ENCODE peak calls at places on chromosomes 4 and X, in five cellular contexts. X is GM12891, H is upper lobe of left lung, A is breast epithelium, W is HCT116. T is an unnamed sample.

GRCh38 chr4:77203380-77204197 is 46.6 kb downstream of the CCNG2 start:
- DNase-seq in X (peak), H (peak), A (peak), W (peak), T (peak)

GRCh38 chrX:1244164-1245076 is 24.2 kb upstream of the CSF2RA start:
- DNase-seq in X (no peak), H (no peak), A (no peak), W (no peak), T (no peak)

GRCh38 chr4:140567722-140568121 is 1.0 kb downstream of the UCP1 start:
- DNase-seq in X (no peak), H (peak), A (no peak), W (no peak), T (no peak)

GRCh38 chrX:69024931-69025330 is 140.3 kb downstream of the PJA1 start:
- DNase-seq in X (no peak), H (peak), A (peak), W (no peak), T (peak)

GRCh38 chr4:43757147-43757546 is 691.5 kb downstream of the KCTD8 start:
- DNase-seq in X (no peak), H (no peak), A (no peak), W (no peak), T (no peak)

GRCh38 chr4:17932041-17932440 is 89.5 kb downstream of the LCORL start:
- DNase-seq in X (no peak), H (no peak), A (no peak), W (no peak), T (no peak)

GRCh38 chr4:9906996-9907395 is 114.3 kb downstream of the SLC2A9 start:
- DNase-seq in X (no peak), H (no peak), A (no peak), W (no peak), T (no peak)

GRCh38 chrX:155112171-155112570 is 40.9 kb downstream of the BRCC3 start:
- DNase-seq in X (no peak), H (no peak), A (no peak), W (peak), T (no peak)

GRCh38 chr4:112700679-112701078 is 63.7 kb downstream of the LARP7 start:
- DNase-seq in X (no peak), H (no peak), A (no peak), W (no peak), T (no peak)

GRCh38 chr4:16199132-16199531 is 27.1 kb downstream of the TAPT1 start:
- DNase-seq in X (no peak), H (no peak), A (no peak), W (no peak), T (no peak)

GRCh38 chr4:156999175-156999517 is 27.5 kb upstream of the PDGFC start:
- DNase-seq in X (no peak), H (peak), A (peak), W (peak), T (peak)

GRCh38 chrX:101417190-101417589 is 9.2 kb downstream of the HNRNPH2 start:
- DNase-seq in X (no peak), H (no peak), A (no peak), W (no peak), T (no peak)

GRCh38 chr4:117417856-117418255 is 332.5 kb upstream of the TRAM1L1 start:
- DNase-seq in X (no peak), H (no peak), A (no peak), W (no peak), T (no peak)

GRCh38 chr4:164949448-164950118 is 27.9 kb downstream of the TRIM61 start:
- DNase-seq in X (no peak), H (no peak), A (no peak), W (no peak), T (no peak)

GRCh38 chrX:35919536-35920309 is at the start of gene CFAP47:
- DNase-seq in X (no peak), H (peak), A (no peak), W (no peak), T (peak)

GRCh38 chr4:150769235-150769634 is 187.3 kb downstream of the MAB21L2 start:
- DNase-seq in X (no peak), H (no peak), A (no peak), W (peak), T (peak)

GRCh38 chr4:138241281-138242075 is 671 bp downstream of the SLC7A11 start:
- DNase-seq in X (no peak), H (no peak), A (no peak), W (no peak), T (no peak)

GRCh38 chr4:138702471-138702870 is 313.1 kb upstream of the NOCT start:
- DNase-seq in X (no peak), H (no peak), A (no peak), W (no peak), T (no peak)

GRCh38 chr4:169376421-169376820 is 105.7 kb upstream of the SH3RF1 start:
- DNase-seq in X (no peak), H (no peak), A (no peak), W (no peak), T (no peak)

GRCh38 chr4:138639018-138639876 is 376.3 kb upstream of the NOCT start:
- DNase-seq in X (no peak), H (no peak), A (no peak), W (no peak), T (no peak)

GRCh38 chr4:20773144-20773997 is 73.1 kb downstream of the PACRGL start:
- DNase-seq in X (peak), H (peak), A (no peak), W (peak), T (peak)

GRCh38 chr4:153518637-153519384 is 52.7 kb downstream of the TMEM131L start:
- DNase-seq in X (no peak), H (no peak), A (no peak), W (no peak), T (no peak)

GRCh38 chr4:26196567-26196966 is 124.2 kb upstream of the RBPJ start:
- DNase-seq in X (no peak), H (no peak), A (no peak), W (no peak), T (no peak)

GRCh38 chr4:165457793-165458192 is 79.0 kb downstream of the CPE start:
- DNase-seq in X (no peak), H (no peak), A (no peak), W (no peak), T (no peak)

GRCh38 chr4:92305878-92306520 is 2.2 kb downstream of the GRID2 start:
- DNase-seq in X (no peak), H (no peak), A (no peak), W (no peak), T (no peak)

GRCh38 chr4:82584921-82585320 is 23.1 kb upstream of the TMEM150C start:
- DNase-seq in X (no peak), H (no peak), A (no peak), W (no peak), T (no peak)

GRCh38 chr4:41207330-41207831 is 7.0 kb downstream of the APBB2 start:
- DNase-seq in X (no peak), H (no peak), A (no peak), W (no peak), T (no peak)

GRCh38 chr4:15144249-15144966 is 142.1 kb downstream of the CPEB2 start:
- DNase-seq in X (no peak), H (no peak), A (no peak), W (no peak), T (no peak)

GRCh38 chr4:48038666-48039065 is 22.1 kb downstream of the NIPAL1 start:
- DNase-seq in X (no peak), H (no peak), A (no peak), W (no peak), T (no peak)

GRCh38 chr4:139167774-139168444 is 9.1 kb downstream of the ELF2 start:
- DNase-seq in X (no peak), H (no peak), A (no peak), W (peak), T (no peak)

GRCh38 chrX:70359458-70359857 is 63.7 kb upstream of the GDPD2 start:
- DNase-seq in X (no peak), H (no peak), A (no peak), W (no peak), T (no peak)

GRCh38 chr4:26131711-26132110 is 189.1 kb upstream of the RBPJ start:
- DNase-seq in X (no peak), H (no peak), A (no peak), W (no peak), T (no peak)

GRCh38 chrX:40154229-40154852 is 56.6 kb upstream of the BCOR start:
- DNase-seq in X (no peak), H (no peak), A (no peak), W (no peak), T (no peak)

GRCh38 chrX:40153335-40154221 is 55.8 kb upstream of the BCOR start:
- DNase-seq in X (no peak), H (peak), A (no peak), W (no peak), T (peak)

GRCh38 chrX:40151211-40152172 is 53.7 kb upstream of the BCOR start:
- DNase-seq in X (no peak), H (no peak), A (no peak), W (no peak), T (no peak)

GRCh38 chrX:40152173-40152705 is 54.5 kb upstream of the BCOR start:
- DNase-seq in X (no peak), H (no peak), A (no peak), W (no peak), T (peak)

GRCh38 chrX:40152706-40153334 is 55.1 kb upstream of the BCOR start:
- DNase-seq in X (no peak), H (peak), A (no peak), W (no peak), T (peak)
- TF ChIP-seq POLR2A in X (no peak), H (peak), A (no peak), W (no peak), T (no peak)

DNA sequence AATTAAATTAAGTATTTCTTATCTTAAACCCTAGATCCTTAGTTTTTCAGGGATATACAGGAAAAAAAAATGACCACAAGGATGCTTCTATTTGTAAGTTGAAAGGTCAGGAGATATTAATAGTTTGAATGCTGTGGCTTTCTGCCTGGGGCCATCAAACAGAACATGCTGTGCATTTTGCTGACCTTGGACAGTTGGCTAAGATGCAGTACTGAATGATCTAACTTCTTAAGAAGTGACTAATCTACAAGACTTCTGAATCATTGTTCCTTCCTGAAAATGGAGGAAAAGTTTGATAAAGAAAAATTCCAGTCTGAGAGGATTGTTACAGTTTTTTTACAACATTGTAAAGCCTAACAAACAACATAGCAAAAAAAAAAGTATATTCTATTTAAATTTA is 237.8 kb upstream of the JADE1 start:
- DNase-seq in X (no peak), H (peak), A (peak), W (peak), T (peak)
- TF ChIP-seq POLR2AphosphoS5 in X (no peak), H (peak), A (no peak), W (no peak), T (peak)

DNA sequence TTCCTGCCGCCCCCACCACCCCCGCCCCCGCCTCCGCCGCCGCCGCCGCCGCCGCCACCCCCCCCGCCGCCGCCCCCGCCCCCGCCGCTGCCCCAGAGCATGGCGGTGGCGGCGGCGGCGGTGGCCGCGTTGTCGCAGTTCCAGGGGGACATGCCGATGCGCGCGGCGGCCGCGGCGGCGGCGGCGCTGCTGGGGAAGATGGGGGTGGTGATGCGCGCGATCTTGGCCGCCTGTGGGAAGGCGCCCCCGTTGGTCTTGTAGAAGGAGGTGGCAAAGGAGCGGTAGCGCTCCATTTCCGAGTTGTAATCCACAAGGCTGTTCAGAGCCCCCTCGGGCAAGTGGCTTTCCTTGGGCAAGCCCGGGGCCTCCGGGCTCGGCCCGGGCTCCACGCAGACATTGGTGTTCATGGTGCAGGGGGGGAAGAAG is 3.3 kb downstream of the CXXC4 start:
- DNase-seq in X (no peak), H (peak), A (no peak), W (no peak), T (peak)
- TF ChIP-seq POLR2A in X (no peak), H (no peak), A (no peak), W (no peak), T (no peak)

GRCh38 chr4:66653937-66654336 is 891.4 kb downstream of the CENPC start:
- DNase-seq in X (no peak), H (no peak), A (no peak), W (no peak), T (no peak)

GRCh38 chr4:66647915-66648314 is 897.4 kb downstream of the CENPC start:
- DNase-seq in X (no peak), H (no peak), A (no peak), W (no peak), T (no peak)

GRCh38 chr4:66647468-66647867 is 897.8 kb downstream of the CENPC start:
- DNase-seq in X (no peak), H (no peak), A (no peak), W (no peak), T (no peak)

GRCh38 chr4:66649236-66649635 is 896.1 kb downstream of the CENPC start:
- DNase-seq in X (no peak), H (no peak), A (no peak), W (no peak), T (no peak)
- TF ChIP-seq POLR2AphosphoS5 in X (no peak), H (no peak), A (no peak), W (no peak), T (no peak)

GRCh38 chrX:7927259-7928167 is at the start of gene PNPLA4:
- DNase-seq in X (peak), H (peak), A (peak), W (peak), T (peak)
- TF ChIP-seq POLR2A in X (peak), H (peak), A (no peak), W (peak), T (peak)

GRCh38 chrX:136202889-136203288 is 48.3 kb downstream of the MAP7D3 start:
- DNase-seq in X (no peak), H (no peak), A (no peak), W (no peak), T (no peak)
- TF ChIP-seq POLR2AphosphoS5 in X (no peak), H (no peak), A (no peak), W (no peak), T (peak)

GRCh38 chr4:119026662-119027444 is 108.8 kb upstream of the MYOZ2 start:
- DNase-seq in X (no peak), H (no peak), A (no peak), W (no peak), T (peak)
- TF ChIP-seq POLR2A in X (no peak), H (no peak), A (no peak), W (no peak), T (peak)

GRCh38 chrX:103791826-103792458 is 15.3 kb downstream of the PLP1 start:
- DNase-seq in X (no peak), H (no peak), A (no peak), W (no peak), T (no peak)
- TF ChIP-seq POLR2AphosphoS5 in X (no peak), H (no peak), A (no peak), W (no peak), T (no peak)

GRCh38 chr4:7561557-7561956 is 126.8 kb upstream of the PSAPL1 start:
- DNase-seq in X (no peak), H (no peak), A (no peak), W (no peak), T (no peak)

GRCh38 chr4:7559316-7559715 is 124.6 kb upstream of the PSAPL1 start:
- DNase-seq in X (no peak), H (no peak), A (no peak), W (no peak), T (no peak)

GRCh38 chr4:7559741-7560376 is 125.1 kb upstream of the PSAPL1 start:
- DNase-seq in X (no peak), H (no peak), A (no peak), W (no peak), T (no peak)

GRCh38 chr4:7565483-7565882 is 130.8 kb upstream of the PSAPL1 start:
- DNase-seq in X (no peak), H (no peak), A (no peak), W (no peak), T (no peak)

GRCh38 chr4:7564242-7564641 is 129.5 kb upstream of the PSAPL1 start:
- DNase-seq in X (no peak), H (no peak), A (no peak), W (no peak), T (no peak)
- TF ChIP-seq POLR2A in X (no peak), H (no peak), A (no peak), W (no peak), T (no peak)

GRCh38 chr4:38868055-38868965 is 704 bp downstream of the FAM114A1 start:
- DNase-seq in X (no peak), H (peak), A (peak), W (no peak), T (peak)
- TF ChIP-seq POLR2AphosphoS5 in X (no peak), H (no peak), A (peak), W (no peak), T (no peak)